ENCODE peak calls at places on chromosomes 1 and 21, in ten cellular contexts. One of them, this sample, is unnamed.

GRCh38 chr1:23594927-23595353 is 35.6 kb upstream of the ID3 start:
- DNase-seq in WTC11: no peak
- DNase-seq in Panc1: no peak
- DNase-seq in neural crest cell: no peak
- DNase-seq in chondrocyte: no peak
- DNase-seq in GM04504: no peak
- DNase-seq in iris pigment epithelial cell: no peak
- DNase-seq in GM20000: no peak
- DNase-seq in spleen: peak; percentile 87
- DNase-seq in BE2C: peak; percentile 59
- DNase-seq in this sample: no peak

GRCh38 chr21:36700295-36700960 is 1.5 kb downstream of the SIM2 start:
- DNase-seq in iris pigment epithelial cell: no peak
- DNase-seq in chondrocyte: no peak
- DNase-seq in GM04504: no peak
- DNase-seq in GM20000: no peak
- DNase-seq in BE2C: no peak
- DNase-seq in Panc1: no peak
- DNase-seq in neural crest cell: peak; percentile 3
- DNase-seq in spleen: no peak
- DNase-seq in WTC11: no peak
- DNase-seq in this sample: no peak

GRCh38 chr1:25854554-25854953 is 4.7 kb downstream of the AUNIP start:
- DNase-seq in WTC11: no peak
- DNase-seq in BE2C: no peak
- DNase-seq in iris pigment epithelial cell: peak; percentile 26
- DNase-seq in GM20000: no peak
- DNase-seq in GM04504: no peak
- DNase-seq in spleen: no peak
- DNase-seq in neural crest cell: no peak
- DNase-seq in Panc1: no peak
- DNase-seq in chondrocyte: no peak
- DNase-seq in this sample: no peak

GRCh38 chr1:226353698-226354525 is 44.9 kb upstream of the LIN9 start:
- DNase-seq in chondrocyte: no peak
- DNase-seq in iris pigment epithelial cell: no peak
- DNase-seq in spleen: no peak
- DNase-seq in BE2C: no peak
- DNase-seq in neural crest cell: no peak
- DNase-seq in Panc1: no peak
- DNase-seq in GM04504: no peak
- DNase-seq in GM20000: no peak
- DNase-seq in WTC11: no peak
- DNase-seq in this sample: peak; percentile 28

GRCh38 chr21:28459193-28459592 is 533.5 kb downstream of the LTN1 start:
- DNase-seq in chondrocyte: no peak
- DNase-seq in iris pigment epithelial cell: no peak
- DNase-seq in WTC11: no peak
- DNase-seq in Panc1: no peak
- DNase-seq in spleen: no peak
- DNase-seq in neural crest cell: no peak
- DNase-seq in BE2C: no peak
- DNase-seq in GM20000: no peak
- DNase-seq in GM04504: no peak
- DNase-seq in this sample: no peak

GRCh38 chr1:48753293-48753692 is 23.4 kb downstream of the BEND5 start:
- DNase-seq in iris pigment epithelial cell: no peak
- DNase-seq in WTC11: no peak
- DNase-seq in GM04504: no peak
- DNase-seq in spleen: no peak
- DNase-seq in GM20000: no peak
- DNase-seq in Panc1: no peak
- DNase-seq in neural crest cell: no peak
- DNase-seq in chondrocyte: no peak
- DNase-seq in BE2C: no peak
- DNase-seq in this sample: no peak

GRCh38 chr1:44947774-44948311 is 38.6 kb downstream of the EIF2B3 start:
- DNase-seq in BE2C: no peak
- DNase-seq in Panc1: no peak
- DNase-seq in GM20000: no peak
- DNase-seq in spleen: no peak
- DNase-seq in iris pigment epithelial cell: no peak
- DNase-seq in chondrocyte: no peak
- DNase-seq in GM04504: no peak
- DNase-seq in neural crest cell: no peak
- DNase-seq in WTC11: no peak
- DNase-seq in this sample: no peak

GRCh38 chr1:14676400-14676799 is 77.9 kb downstream of the KAZN start:
- DNase-seq in iris pigment epithelial cell: no peak
- DNase-seq in spleen: no peak
- DNase-seq in GM04504: no peak
- DNase-seq in BE2C: no peak
- DNase-seq in neural crest cell: no peak
- DNase-seq in Panc1: no peak
- DNase-seq in GM20000: no peak
- DNase-seq in chondrocyte: no peak
- DNase-seq in WTC11: no peak
- DNase-seq in this sample: no peak

GRCh38 chr1:23801338-23801748 is 789 bp upstream of the GALE start:
- DNase-seq in BE2C: no peak
- DNase-seq in Panc1: no peak
- DNase-seq in chondrocyte: no peak
- DNase-seq in neural crest cell: no peak
- DNase-seq in WTC11: peak; percentile 35
- DNase-seq in GM20000: no peak
- DNase-seq in spleen: peak; percentile 84
- DNase-seq in GM04504: no peak
- DNase-seq in iris pigment epithelial cell: no peak
- DNase-seq in this sample: peak; percentile 83

GRCh38 chr1:170929835-170930554 is 5.3 kb upstream of the MROH9 start:
- DNase-seq in spleen: no peak
- DNase-seq in neural crest cell: no peak
- DNase-seq in GM04504: peak; percentile 40
- DNase-seq in Panc1: peak; percentile 38
- DNase-seq in WTC11: no peak
- DNase-seq in BE2C: peak; percentile 7
- DNase-seq in iris pigment epithelial cell: peak; percentile 71
- DNase-seq in GM20000: peak; percentile 65
- DNase-seq in chondrocyte: no peak
- DNase-seq in this sample: no peak

GRCh38 chr1:39266269-39266668 is 61.8 kb downstream of the MACF1 start:
- DNase-seq in spleen: no peak
- DNase-seq in Panc1: no peak
- DNase-seq in WTC11: no peak
- DNase-seq in chondrocyte: no peak
- DNase-seq in neural crest cell: no peak
- DNase-seq in GM04504: no peak
- DNase-seq in iris pigment epithelial cell: no peak
- DNase-seq in GM20000: no peak
- DNase-seq in BE2C: no peak
- DNase-seq in this sample: no peak

GRCh38 chr1:110672001-110672752 is 2.6 kb downstream of the KCNA3 start:
- DNase-seq in spleen: no peak
- DNase-seq in iris pigment epithelial cell: no peak
- DNase-seq in GM04504: no peak
- DNase-seq in WTC11: peak; percentile 55
- DNase-seq in chondrocyte: no peak
- DNase-seq in GM20000: peak; percentile 35
- DNase-seq in BE2C: peak; percentile 42
- DNase-seq in Panc1: no peak
- DNase-seq in neural crest cell: peak; percentile 54
- DNase-seq in this sample: no peak

GRCh38 chr1:115572710-115573109 is 69.1 kb upstream of the VANGL1 start:
- DNase-seq in iris pigment epithelial cell: no peak
- DNase-seq in GM20000: no peak
- DNase-seq in neural crest cell: no peak
- DNase-seq in GM04504: no peak
- DNase-seq in chondrocyte: no peak
- DNase-seq in Panc1: no peak
- DNase-seq in BE2C: no peak
- DNase-seq in WTC11: no peak
- DNase-seq in spleen: no peak
- DNase-seq in this sample: no peak

GRCh38 chr1:31222176-31222575 is 17.5 kb downstream of the NKAIN1 start:
- DNase-seq in BE2C: no peak
- DNase-seq in GM20000: no peak
- DNase-seq in spleen: no peak
- DNase-seq in iris pigment epithelial cell: no peak
- DNase-seq in GM04504: no peak
- DNase-seq in Panc1: no peak
- DNase-seq in WTC11: no peak
- DNase-seq in chondrocyte: no peak
- DNase-seq in neural crest cell: no peak
- DNase-seq in this sample: no peak

GRCh38 chr1:43932786-43933385 is 715 bp upstream of the ARTN start:
- DNase-seq in iris pigment epithelial cell: peak; percentile 48
- DNase-seq in chondrocyte: no peak
- DNase-seq in spleen: no peak
- DNase-seq in BE2C: no peak
- DNase-seq in neural crest cell: no peak
- DNase-seq in GM20000: no peak
- DNase-seq in GM04504: no peak
- DNase-seq in Panc1: no peak
- DNase-seq in WTC11: no peak
- DNase-seq in this sample: no peak

GRCh38 chr1:53878492-53879105 is 11.0 kb downstream of the YIPF1 start:
- DNase-seq in neural crest cell: no peak
- DNase-seq in chondrocyte: no peak
- DNase-seq in BE2C: no peak
- DNase-seq in GM20000: peak; percentile 47
- DNase-seq in spleen: no peak
- DNase-seq in Panc1: peak; percentile 35
- DNase-seq in GM04504: peak; percentile 32
- DNase-seq in WTC11: no peak
- DNase-seq in iris pigment epithelial cell: peak; percentile 68
- DNase-seq in this sample: no peak

GRCh38 chr1:236009857-236010256 is 55.0 kb downstream of the NID1 start:
- DNase-seq in neural crest cell: no peak
- DNase-seq in spleen: no peak
- DNase-seq in GM20000: no peak
- DNase-seq in Panc1: no peak
- DNase-seq in WTC11: no peak
- DNase-seq in GM04504: no peak
- DNase-seq in BE2C: no peak
- DNase-seq in chondrocyte: no peak
- DNase-seq in iris pigment epithelial cell: peak; percentile 90
- DNase-seq in this sample: no peak

GRCh38 chr1:205351984-205352713 is 4.6 kb downstream of the KLHDC8A start:
- DNase-seq in GM04504: no peak
- DNase-seq in iris pigment epithelial cell: no peak
- DNase-seq in Panc1: no peak
- DNase-seq in chondrocyte: no peak
- DNase-seq in WTC11: peak; percentile 36
- DNase-seq in BE2C: peak; percentile 99
- DNase-seq in spleen: no peak
- DNase-seq in GM20000: no peak
- DNase-seq in neural crest cell: no peak
- DNase-seq in this sample: peak; percentile 62

GRCh38 chr1:227049253-227049652 is 109.2 kb downstream of the COQ8A start:
- DNase-seq in iris pigment epithelial cell: no peak
- DNase-seq in GM04504: no peak
- DNase-seq in chondrocyte: no peak
- DNase-seq in WTC11: no peak
- DNase-seq in spleen: no peak
- DNase-seq in GM20000: no peak
- DNase-seq in neural crest cell: no peak
- DNase-seq in Panc1: no peak
- DNase-seq in BE2C: no peak
- DNase-seq in this sample: no peak

GRCh38 chr1:200314085-200314750 is 95.6 kb downstream of the ZNF281 start:
- DNase-seq in chondrocyte: no peak
- DNase-seq in GM04504: peak; percentile 56
- DNase-seq in spleen: no peak
- DNase-seq in BE2C: no peak
- DNase-seq in Panc1: no peak
- DNase-seq in iris pigment epithelial cell: peak; percentile 77
- DNase-seq in WTC11: no peak
- DNase-seq in GM20000: no peak
- DNase-seq in neural crest cell: no peak
- DNase-seq in this sample: no peak

GRCh38 chr1:163528710-163529348 is 207.1 kb downstream of the NUF2 start:
- DNase-seq in GM04504: peak; percentile 1
- DNase-seq in iris pigment epithelial cell: peak; percentile 23
- DNase-seq in BE2C: peak; percentile 39
- DNase-seq in GM20000: no peak
- DNase-seq in chondrocyte: no peak
- DNase-seq in Panc1: peak; percentile 10
- DNase-seq in WTC11: no peak
- DNase-seq in neural crest cell: no peak
- DNase-seq in spleen: no peak
- DNase-seq in this sample: no peak

GRCh38 chr1:13583964-13584791 is 546 bp downstream of the PDPN start:
- DNase-seq in Panc1: no peak
- DNase-seq in BE2C: no peak
- DNase-seq in GM04504: no peak
- DNase-seq in GM20000: no peak
- DNase-seq in iris pigment epithelial cell: peak; percentile 30
- DNase-seq in neural crest cell: peak; percentile 25
- DNase-seq in chondrocyte: no peak
- DNase-seq in spleen: no peak
- DNase-seq in WTC11: peak; percentile 57
- DNase-seq in this sample: peak; percentile 77

GRCh38 chr1:27142464-27142863 is 12.5 kb downstream of the SLC9A1 start:
- DNase-seq in chondrocyte: no peak
- DNase-seq in GM04504: no peak
- DNase-seq in WTC11: no peak
- DNase-seq in iris pigment epithelial cell: no peak
- DNase-seq in neural crest cell: no peak
- DNase-seq in BE2C: no peak
- DNase-seq in GM20000: no peak
- DNase-seq in Panc1: no peak
- DNase-seq in spleen: no peak
- DNase-seq in this sample: no peak

GRCh38 chr1:207393610-207394009 is 60.5 kb upstream of the CR2 start:
- DNase-seq in GM20000: no peak
- DNase-seq in neural crest cell: no peak
- DNase-seq in GM04504: peak; percentile 86
- DNase-seq in Panc1: peak; percentile 27
- DNase-seq in chondrocyte: no peak
- DNase-seq in BE2C: no peak
- DNase-seq in spleen: no peak
- DNase-seq in iris pigment epithelial cell: peak; percentile 95
- DNase-seq in WTC11: no peak
- DNase-seq in this sample: no peak

GRCh38 chr1:26949266-26949925 is 10.9 kb downstream of the KDF1 start:
- DNase-seq in GM04504: no peak
- DNase-seq in spleen: no peak
- DNase-seq in chondrocyte: no peak
- DNase-seq in GM20000: no peak
- DNase-seq in neural crest cell: no peak
- DNase-seq in Panc1: no peak
- DNase-seq in iris pigment epithelial cell: no peak
- DNase-seq in WTC11: no peak
- DNase-seq in BE2C: no peak
- DNase-seq in this sample: no peak

GRCh38 chr1:107526524-107527198 is 385.8 kb downstream of the NTNG1 start:
- DNase-seq in neural crest cell: no peak
- DNase-seq in WTC11: no peak
- DNase-seq in GM20000: no peak
- DNase-seq in spleen: no peak
- DNase-seq in BE2C: no peak
- DNase-seq in chondrocyte: no peak
- DNase-seq in iris pigment epithelial cell: no peak
- DNase-seq in Panc1: no peak
- DNase-seq in GM04504: no peak
- DNase-seq in this sample: no peak

GRCh38 chr1:170513138-170513537 is 18.8 kb upstream of the GORAB start:
- DNase-seq in WTC11: peak; percentile 14
- DNase-seq in GM04504: no peak
- DNase-seq in BE2C: no peak
- DNase-seq in GM20000: no peak
- DNase-seq in neural crest cell: no peak
- DNase-seq in iris pigment epithelial cell: no peak
- DNase-seq in spleen: no peak
- DNase-seq in Panc1: no peak
- DNase-seq in chondrocyte: no peak
- DNase-seq in this sample: no peak

GRCh38 chr1:54742262-54742661 is 22.1 kb downstream of the PARS2 start:
- DNase-seq in iris pigment epithelial cell: peak; percentile 37
- DNase-seq in spleen: no peak
- DNase-seq in GM04504: peak; percentile 9
- DNase-seq in GM20000: no peak
- DNase-seq in Panc1: no peak
- DNase-seq in chondrocyte: no peak
- DNase-seq in BE2C: no peak
- DNase-seq in neural crest cell: no peak
- DNase-seq in WTC11: no peak
- DNase-seq in this sample: no peak